ENCODE peak calls at places on chromosomes 5 and 9, in seven cellular contexts. R is OCI-LY7, Q is HCT116, J is pancreas, V is cardiac muscle cell, S is adrenal gland, D is A549. H is an unnamed sample.

GRCh38 chr9:11702529-11702928 is 990.7 kb upstream of the TYRP1 start:
- DNase-seq in R (no peak), Q (no peak), J (no peak), V (no peak), S (no peak), D (no peak), H (no peak)

GRCh38 chr9:26326473-26327044 is 566.0 kb downstream of the CAAP1 start:
- DNase-seq in R (peak; percentile 52), Q (peak; percentile 15), J (no peak), V (peak; percentile 69), S (peak; percentile 49), D (peak; percentile 6), H (no peak)

GRCh38 chr5:14202462-14202861 is 59.3 kb downstream of the TRIO start:
- DNase-seq in R (no peak), Q (no peak), J (no peak), V (no peak), S (no peak), D (no peak), H (no peak)

GRCh38 chr9:9108641-9109040 is 1309.1 kb upstream of the DMAC1 start:
- DNase-seq in R (no peak), Q (no peak), J (no peak), V (peak; percentile 8), S (no peak), D (no peak), H (no peak)

GRCh38 chr9:125447202-125447802 is 185.7 kb downstream of the GAPVD1 start:
- DNase-seq in R (no peak), Q (no peak), J (no peak), V (no peak), S (no peak), D (no peak), H (no peak)

GRCh38 chr5:167634432-167634831 is 657.0 kb upstream of the WWC1 start:
- DNase-seq in R (no peak), Q (no peak), J (no peak), V (no peak), S (no peak), D (no peak), H (no peak)

GRCh38 chr9:137114613-137115393 is at the start of gene DPP7:
- DNase-seq in R (peak; percentile 82), Q (no peak), J (peak; percentile 91), V (peak; percentile 67), S (peak; percentile 65), D (peak; percentile 76), H (peak; percentile 87)

GRCh38 chr5:147427784-147428401 is 82.0 kb downstream of the DPYSL3 start:
- DNase-seq in R (no peak), Q (no peak), J (no peak), V (no peak), S (peak; percentile 53), D (no peak), H (no peak)

GRCh38 chr9:34125681-34126206 is 754 bp downstream of the DCAF12 start:
- DNase-seq in R (no peak), Q (no peak), J (no peak), V (peak; percentile 15), S (peak; percentile 46), D (peak; percentile 53), H (no peak)

GRCh38 chr5:1214936-1215220 is 10.3 kb upstream of the SLC6A18 start:
- DNase-seq in R (no peak), Q (no peak), J (no peak), V (no peak), S (no peak), D (no peak), H (peak; percentile 14)

GRCh38 chr9:89502038-89502601 is 4.2 kb upstream of the SEMA4D start:
- DNase-seq in R (no peak), Q (no peak), J (no peak), V (peak; percentile 44), S (no peak), D (no peak), H (no peak)

GRCh38 chr5:74945561-74946165 is 79.5 kb upstream of the FAM169A start:
- DNase-seq in R (no peak), Q (no peak), J (no peak), V (no peak), S (no peak), D (no peak), H (no peak)

GRCh38 chr9:107059215-107059614 is 196.2 kb downstream of the ZNF462 start:
- DNase-seq in R (no peak), Q (no peak), J (no peak), V (peak; percentile 10), S (no peak), D (no peak), H (no peak)

GRCh38 chr9:107258919-107259318 is 24.2 kb upstream of the RAD23B start:
- DNase-seq in R (no peak), Q (no peak), J (no peak), V (no peak), S (no peak), D (no peak), H (no peak)

GRCh38 chr9:133256686-133257091 is 18.3 kb downstream of the ABO start:
- DNase-seq in R (no peak), Q (no peak), J (no peak), V (no peak), S (no peak), D (no peak), H (no peak)

GRCh38 chr5:1516615-1517601 is 6.9 kb downstream of the LPCAT1 start:
- DNase-seq in R (no peak), Q (no peak), J (peak; percentile 46), V (no peak), S (peak; percentile 12), D (peak; percentile 33), H (peak; percentile 64)

GRCh38 chr5:72167257-72167656 is 60.0 kb downstream of the MAP1B start:
- DNase-seq in R (no peak), Q (no peak), J (no peak), V (no peak), S (no peak), D (no peak), H (no peak)

GRCh38 chr9:93346240-93347112 is 105.0 kb upstream of the FAM120A start:
- DNase-seq in R (no peak), Q (no peak), J (peak; percentile 61), V (peak; percentile 54), S (no peak), D (no peak), H (no peak)

GRCh38 chr9:109793196-109793595 is 13.2 kb downstream of the PALM2AKAP2 start:
- DNase-seq in R (no peak), Q (no peak), J (no peak), V (no peak), S (peak; percentile 79), D (peak; percentile 34), H (no peak)

GRCh38 chr5:6739603-6740002 is 26.4 kb downstream of the TENT4A start:
- DNase-seq in R (no peak), Q (no peak), J (no peak), V (no peak), S (no peak), D (no peak), H (no peak)

GRCh38 chr5:39519566-39520231 is 94.9 kb upstream of the DAB2 start:
- DNase-seq in R (no peak), Q (no peak), J (no peak), V (no peak), S (no peak), D (no peak), H (no peak)

GRCh38 chr9:104091708-104092107 is 2.4 kb upstream of the SMC2 start:
- DNase-seq in R (peak; percentile 42), Q (no peak), J (no peak), V (peak; percentile 47), S (peak; percentile 20), D (no peak), H (no peak)

DNA sequence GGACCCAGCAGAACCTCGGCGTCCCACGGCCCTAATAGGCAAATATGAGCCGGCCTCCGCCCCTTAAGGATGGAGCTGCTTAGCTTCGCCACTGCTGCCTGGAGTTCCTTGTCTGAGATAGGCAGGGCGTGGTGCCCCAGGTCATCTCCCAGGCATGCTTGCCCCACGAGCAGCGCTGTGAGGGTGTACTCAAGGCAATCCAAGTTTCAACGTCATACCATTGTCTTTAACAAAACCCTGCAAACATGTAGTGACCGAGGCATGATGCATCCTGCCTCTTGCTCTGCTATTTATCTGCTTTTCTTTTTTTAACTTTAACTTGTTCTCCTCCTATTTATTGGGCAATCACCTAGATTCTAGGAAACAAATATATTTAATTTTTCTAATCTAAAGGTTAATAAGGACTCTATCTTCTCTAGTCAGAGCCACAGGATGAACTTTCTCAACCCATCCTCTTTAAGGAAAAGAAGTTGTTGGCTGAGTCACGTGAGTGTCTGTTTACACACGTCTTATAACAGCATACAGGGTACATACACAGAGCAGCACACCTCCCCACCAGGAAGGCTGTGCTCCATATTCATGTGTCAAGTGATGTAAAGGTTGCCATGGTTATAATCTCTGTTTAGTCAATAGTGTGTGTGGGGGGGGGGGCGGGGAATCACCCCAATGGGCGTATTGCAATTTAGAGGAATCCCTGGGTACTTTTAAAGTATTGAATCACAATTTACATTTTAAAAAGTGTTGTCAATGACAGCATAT is 27.3 kb upstream of the ZSWIM6 start:
- DNase-seq in R (no peak), Q (peak; percentile 55), J (no peak), V (no peak), S (no peak), D (peak; percentile 80), H (peak; percentile 71)
- H3K4me3 ChIP-seq in R (no peak overlapping the region), Q (peak overlapping the region; percentile 31), J (no peak overlapping the region), V (no peak overlapping the region), S (no peak overlapping the region), D (peak overlapping the region; percentile 42), H (no peak overlapping the region)

DNA sequence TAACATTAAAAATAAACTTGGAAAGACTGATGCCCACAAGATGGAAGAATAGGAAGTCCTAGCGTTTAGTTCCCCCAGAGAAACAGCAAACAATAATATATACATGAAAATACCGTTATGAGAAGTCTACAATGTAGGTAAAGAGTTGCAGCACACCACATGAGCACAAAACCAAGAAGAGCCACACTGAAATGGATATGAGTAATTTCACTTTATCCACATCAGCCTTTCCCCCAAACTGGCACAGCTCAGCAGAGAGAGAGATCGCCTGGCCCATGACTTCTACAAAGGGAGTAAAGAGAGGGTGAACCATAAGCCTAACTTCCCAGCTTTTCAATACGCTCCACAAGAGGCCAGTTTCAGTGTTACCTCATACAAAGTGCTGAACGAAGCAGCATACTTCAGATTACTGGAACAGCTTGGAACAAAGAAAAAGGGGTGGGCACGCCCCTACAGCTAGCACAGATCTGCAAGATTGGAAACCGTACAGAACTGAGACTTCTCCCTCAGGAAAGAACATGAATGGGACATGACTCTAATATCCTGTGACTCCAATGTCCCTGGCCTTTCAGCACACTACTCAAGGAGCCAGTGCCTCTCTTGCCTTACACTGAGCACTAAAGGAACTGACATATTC is 75.4 kb downstream of the EMB start:
- DNase-seq in R (no peak), Q (no peak), J (no peak), V (no peak), S (peak; percentile 21), D (no peak), H (no peak)
- H3K27ac ChIP-seq in R (no peak overlapping the region), Q (no peak overlapping the region), J (no peak overlapping the region), V (no peak overlapping the region), S (no peak overlapping the region), D (no peak overlapping the region), H (no peak overlapping the region)

GRCh38 chr5:34452170-34452828 is 203.8 kb upstream of the RAI14 start:
- DNase-seq in R (no peak), Q (peak; percentile 34), J (no peak), V (peak; percentile 31), S (no peak), D (no peak), H (no peak)
- TF ChIP-seq CTCF in R (peak; percentile 14), Q (peak; percentile 70), J (no peak), V (peak; percentile 35), S (no peak), D (no peak), H (peak; percentile 24)

DNA sequence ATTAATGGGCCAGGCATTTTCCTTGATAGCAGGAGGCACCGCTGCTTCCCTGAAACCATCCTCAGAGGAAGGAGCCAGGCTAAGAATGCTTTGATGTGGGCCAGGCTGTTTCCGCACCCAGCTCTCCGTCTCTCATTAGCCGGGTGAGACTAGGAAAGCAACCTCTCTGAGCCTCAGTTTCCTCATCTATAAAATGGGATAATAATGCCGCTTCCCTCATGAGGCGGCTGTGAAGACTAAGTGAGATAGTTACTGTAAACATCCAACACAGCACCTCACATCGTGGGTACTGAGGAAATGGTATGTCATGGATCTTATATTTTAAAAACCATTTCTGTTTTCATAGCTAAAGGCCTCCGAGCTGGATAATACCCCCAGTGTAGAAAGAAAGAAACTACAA is 46.5 kb downstream of the NEK6 start:
- DNase-seq in R (no peak), Q (no peak), J (no peak), V (no peak), S (no peak), D (no peak), H (no peak)
- H3K4me3 ChIP-seq in R (no peak overlapping the region), Q (no peak overlapping the region), J (no peak overlapping the region), V (no peak overlapping the region), S (no peak overlapping the region), D (no peak overlapping the region), H (no peak overlapping the region)